ENCODE peak calls at places on chromosomes 13 and 19, in seven cellular contexts. R is cardiac muscle cell, T is H9, B is osteocyte, K is neural crest cell, G is brain microvascular endothelial cell, A is esophagus squamous epithelium. W is an unnamed sample.

GRCh38 chr19:13959962-13960862 is 7.9 kb downstream of the DCAF15 start:
- DNase-seq in T (peak), K (no peak), R (no peak), A (no peak), B (no peak), G (no peak), W (no peak)

GRCh38 chr13:97141564-97142005 is 80.5 kb upstream of the MBNL2 start:
- DNase-seq in K (peak), T (peak), B (no peak), R (peak), G (peak), A (peak), W (peak)

GRCh38 chr19:13848811-13849241 is 28.1 kb upstream of the NANOS3 start:
- DNase-seq in B (no peak), A (no peak), R (no peak), T (no peak), G (no peak), K (no peak), W (no peak)

GRCh38 chr13:98050041-98050466 is 92.8 kb upstream of the FARP1 start:
- DNase-seq in T (no peak), B (no peak), K (no peak), G (peak), A (no peak), R (no peak), W (no peak)

GRCh38 chr13:81480634-81481033 is 1139.7 kb upstream of the SPRY2 start:
- DNase-seq in G (no peak), B (no peak), A (no peak), K (no peak), R (no peak), T (no peak), W (no peak)

GRCh38 chr19:47228168-47228936 is 2.6 kb downstream of the BBC3 start:
- DNase-seq in T (peak), B (no peak), G (no peak), R (no peak), K (no peak), A (no peak), W (peak)

GRCh38 chr13:64278493-64278892 is 2862.8 kb upstream of the PCDH20 start:
- DNase-seq in T (no peak), A (no peak), B (no peak), R (peak), G (peak), K (no peak), W (no peak)

GRCh38 chr19:46603752-46604241 is 2.7 kb downstream of the CALM3 start:
- DNase-seq in K (no peak), T (no peak), B (no peak), R (no peak), A (no peak), G (no peak), W (no peak)

GRCh38 chr13:36242761-36243160 is 28.4 kb upstream of the SOHLH2 start:
- DNase-seq in A (no peak), K (no peak), G (no peak), B (no peak), R (no peak), T (no peak), W (no peak)

GRCh38 chr19:3851254-3852176 is 17.3 kb downstream of the ZFR2 start:
- DNase-seq in G (no peak), K (no peak), T (no peak), B (no peak), R (no peak), A (no peak), W (no peak)

GRCh38 chr19:48815870-48816501 is 5.2 kb upstream of the BCAT2 start:
- DNase-seq in A (no peak), T (no peak), G (no peak), R (no peak), B (no peak), K (no peak), W (peak)
- TF ChIP-seq CTCF in A (no peak), T (no peak), G (peak), R (no peak), B (no peak), K (no peak), W (no peak)

DNA sequence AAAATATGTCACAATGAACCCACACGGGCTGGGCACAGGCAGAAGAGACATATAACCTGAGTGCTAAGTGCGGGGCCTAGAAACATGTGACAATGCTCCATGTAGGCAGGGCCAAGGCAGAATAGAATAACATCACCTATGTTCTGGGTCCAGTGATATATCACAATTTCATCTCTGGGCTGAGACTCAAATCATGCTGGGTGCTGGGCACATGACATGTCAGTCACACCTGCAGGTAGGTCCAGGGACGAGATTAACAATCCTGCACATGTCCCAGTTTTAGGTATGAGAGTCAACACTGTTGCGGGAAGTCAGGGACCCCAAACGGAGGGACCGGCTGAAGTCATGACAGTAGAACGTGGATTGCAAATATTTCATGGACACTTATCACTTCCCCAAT is 50.3 kb downstream of the ZNF99 start:
- DNase-seq in B (no peak), A (no peak), G (no peak), K (no peak), T (no peak), R (no peak), W (no peak)
- TF ChIP-seq CTCF in B (no peak), A (no peak), G (no peak), K (no peak), T (no peak), R (no peak), W (no peak)

GRCh38 chr13:99980201-99981114 is 1.1 kb upstream of the ZIC2 start:
- DNase-seq in R (peak), G (peak), K (no peak), B (peak), T (peak), A (no peak), W (peak)
- TF ChIP-seq CTCF in R (no peak), G (no peak), K (no peak), B (no peak), T (no peak), A (no peak), W (no peak)

GRCh38 chr13:51246411-51247298 is 24.5 kb downstream of the FAM124A start:
- DNase-seq in T (no peak), R (no peak), K (no peak), A (no peak), B (no peak), G (no peak), W (no peak)
- TF ChIP-seq CTCF in T (no peak), R (no peak), K (no peak), A (no peak), B (no peak), G (no peak), W (no peak)

DNA sequence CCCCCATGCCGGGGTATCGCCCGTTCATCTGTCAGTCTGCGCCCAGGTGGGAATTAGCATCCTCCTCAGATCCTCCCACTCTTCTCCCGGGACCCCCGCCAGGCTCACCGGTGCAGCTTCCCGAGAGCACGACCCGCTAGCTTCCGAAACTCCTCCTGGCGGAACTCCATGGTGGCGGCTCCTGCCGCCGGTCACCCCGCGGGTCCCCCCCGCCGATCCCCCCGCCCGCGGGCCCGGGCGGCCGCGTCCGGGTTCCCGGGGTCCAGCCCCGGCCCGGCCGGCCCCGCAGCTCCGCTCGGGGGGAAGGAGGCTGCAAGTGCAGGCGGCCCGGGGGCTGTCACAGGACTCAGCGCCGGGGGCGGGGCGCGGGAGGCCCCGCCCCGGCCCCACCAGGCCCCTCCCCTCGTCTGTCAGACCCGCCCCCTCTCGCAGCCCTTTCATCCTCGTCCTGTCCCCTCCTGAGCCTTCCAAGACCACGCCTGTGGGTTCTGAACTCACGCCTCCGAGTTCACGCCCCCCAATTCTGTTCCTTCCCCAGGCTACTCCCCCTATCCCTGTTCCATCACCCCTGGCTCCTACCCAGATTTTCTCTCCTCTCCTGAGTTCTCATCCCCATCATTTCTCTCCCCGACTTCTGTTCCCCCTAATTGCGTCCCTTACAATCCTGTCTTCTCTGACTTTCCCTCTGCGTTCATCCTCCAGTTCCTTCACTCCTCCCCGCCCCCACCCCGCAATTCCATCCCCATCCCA is at the start of gene SLC17A7:
- DNase-seq in G (no peak), A (no peak), K (no peak), T (peak), R (no peak), B (no peak), W (peak)
- TF ChIP-seq CTCF in G (no peak), A (no peak), K (no peak), T (no peak), R (no peak), B (no peak), W (no peak)

DNA sequence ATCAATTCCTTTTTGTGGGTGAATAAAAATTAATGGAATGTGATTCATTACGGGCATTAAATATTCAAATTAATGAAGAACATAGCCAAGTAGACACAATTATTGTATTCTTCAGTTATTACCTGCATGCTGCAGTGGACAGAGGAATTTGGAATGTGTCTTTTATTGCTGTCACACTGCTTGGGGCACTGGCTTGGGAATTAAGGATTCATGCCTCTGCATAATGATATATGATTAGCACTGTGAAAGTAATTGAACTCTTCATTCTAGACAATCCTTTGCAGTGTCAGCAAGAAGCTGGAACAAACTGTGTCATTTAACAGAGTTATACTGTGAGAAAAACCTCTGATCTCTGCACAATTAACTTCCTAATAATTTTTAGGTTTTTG is 235.3 kb upstream of the MIR17HG start:
- DNase-seq in T (no peak), B (no peak), A (no peak), K (no peak), G (no peak), R (no peak), W (no peak)
- TF ChIP-seq CTCF in T (no peak), B (no peak), A (no peak), K (no peak), G (no peak), R (no peak), W (no peak)

GRCh38 chr19:42311612-42312160 is 1.4 kb upstream of the TMEM145 start:
- DNase-seq in A (no peak), K (no peak), R (no peak), B (no peak), G (no peak), T (peak), W (no peak)
- TF ChIP-seq CTCF in A (no peak), K (no peak), R (no peak), B (no peak), G (peak), T (peak), W (no peak)

GRCh38 chr13:74039667-74040066 is 94.5 kb downstream of the KLF12 start:
- DNase-seq in K (no peak), R (no peak), A (no peak), G (no peak), B (no peak), T (no peak), W (no peak)

GRCh38 chr13:74036373-74036772 is 97.8 kb downstream of the KLF12 start:
- DNase-seq in T (peak), R (no peak), A (no peak), B (no peak), G (no peak), K (no peak), W (no peak)

GRCh38 chr13:74035881-74036280 is 98.3 kb downstream of the KLF12 start:
- DNase-seq in G (no peak), K (no peak), R (no peak), T (no peak), A (no peak), B (no peak), W (no peak)

GRCh38 chr13:74039154-74039553 is 95.0 kb downstream of the KLF12 start:
- DNase-seq in T (no peak), A (no peak), R (no peak), K (no peak), B (no peak), G (no peak), W (no peak)

DNA sequence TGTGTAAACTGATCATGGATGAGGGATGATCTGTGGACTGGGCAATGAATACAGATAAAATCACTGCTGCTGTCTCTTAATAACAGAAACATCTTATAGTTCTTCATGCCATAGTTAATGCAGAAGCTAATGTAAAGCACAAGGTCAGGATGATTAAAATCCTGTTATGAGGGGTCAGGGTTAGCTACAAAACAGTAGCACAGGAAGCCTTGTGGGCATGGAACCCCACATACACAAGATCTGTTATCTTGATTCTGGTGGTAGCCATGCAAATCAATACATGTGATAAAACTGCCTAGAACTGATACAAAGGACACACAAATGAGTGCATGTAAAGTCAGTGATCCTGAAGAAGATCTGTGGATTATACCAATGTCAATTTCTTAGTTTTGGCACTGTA is 96.4 kb downstream of the KLF12 start:
- DNase-seq in A (no peak), B (no peak), T (no peak), G (no peak), R (no peak), K (no peak), W (no peak)
- TF ChIP-seq CTCF in A (no peak), B (no peak), T (no peak), G (no peak), R (no peak), K (no peak), W (no peak)

W was measured in GM13976.